ENCODE peak calls at places on chromosomes 6 and 20, in eight cellular contexts. C is RWPE2; Y is SHP77 treated with DMSO at 0.1 percent for 48 hours; P is GM23248; T is stimulated activated CD4-positive, alpha-beta T cell treated with anti-CD3 and anti-CD28 coated beads, Interleukin-4, amount 100 ng/mL, for 48 hours; K is effector memory CD8-positive, alpha-beta T cell; V is MM.1S; W is activated CD4-positive, alpha-beta T cell treated with anti-CD3 and anti-CD28 coated beads, Interleukin-2, amount 50 U/mL, for 24 hours. M is an unnamed sample.

GRCh38 chr6:42572523-42572922 is 8.7 kb downstream of the UBR2 start:
- DNase-seq in C (no peak), Y (no peak), P (no peak), T (no peak), K (no peak), V (peak), W (no peak), M (no peak)

GRCh38 chr6:73923899-73924485 is 228.0 kb downstream of the CD109 start:
- DNase-seq in C (no peak), Y (no peak), P (peak), T (no peak), K (no peak), V (no peak), W (no peak), M (no peak)

GRCh38 chr20:2364014-2364413 is 16.7 kb upstream of the TGM6 start:
- DNase-seq in C (no peak), Y (no peak), P (peak), T (no peak), K (no peak), V (no peak), W (no peak), M (no peak)

GRCh38 chr20:64146301-64146935 is 17.8 kb upstream of the MYT1 start:
- DNase-seq in C (peak), Y (peak), P (no peak), T (no peak), K (no peak), V (no peak), W (no peak), M (no peak)

GRCh38 chr6:163787001-163787667 is 372.6 kb downstream of the QKI start:
- DNase-seq in C (no peak), Y (no peak), P (no peak), T (no peak), K (no peak), V (no peak), W (no peak), M (no peak)

GRCh38 chr6:135072753-135073152 is 18.1 kb upstream of the HBS1L start:
- DNase-seq in C (no peak), Y (no peak), P (no peak), T (no peak), K (no peak), V (no peak), W (no peak), M (no peak)

GRCh38 chr20:36607586-36608387 is 2.2 kb downstream of the RAB5IF start:
- DNase-seq in C (no peak), Y (no peak), P (peak), T (no peak), K (no peak), V (no peak), W (no peak), M (no peak)

GRCh38 chr20:37935435-37935834 is 32.5 kb downstream of the VSTM2L start:
- DNase-seq in C (no peak), Y (no peak), P (no peak), T (no peak), K (no peak), V (no peak), W (no peak), M (no peak)

GRCh38 chr6:100209323-100210137 is 215.5 kb upstream of the MCHR2 start:
- DNase-seq in C (no peak), Y (no peak), P (peak), T (no peak), K (no peak), V (no peak), W (no peak), M (no peak)

GRCh38 chr6:154096834-154097233 is 57.8 kb downstream of the OPRM1 start:
- DNase-seq in C (no peak), Y (no peak), P (no peak), T (no peak), K (no peak), V (no peak), W (no peak), M (no peak)

GRCh38 chr6:27839303-27840081 is 72.7 kb downstream of the OR2B2 start:
- DNase-seq in C (no peak), Y (no peak), P (peak), T (no peak), K (peak), V (peak), W (no peak), M (no peak)

GRCh38 chr20:44477151-44477550 is 1.5 kb downstream of the TTPAL start:
- DNase-seq in C (no peak), Y (no peak), P (peak), T (no peak), K (no peak), V (no peak), W (no peak), M (no peak)

GRCh38 chr6:17863971-17864754 is 123.3 kb downstream of the KIF13A start:
- DNase-seq in C (no peak), Y (no peak), P (peak), T (no peak), K (no peak), V (no peak), W (no peak), M (no peak)

GRCh38 chr6:100417037-100417436 is 47.7 kb downstream of the SIM1 start:
- DNase-seq in C (no peak), Y (no peak), P (no peak), T (no peak), K (no peak), V (no peak), W (no peak), M (no peak)

M was measured in kidney.